ENCODE peak calls at places on chromosomes 6 and 20, in five cellular contexts. Q, W, H, I and Y are unnamed samples.
A peak's percentile ranks its signal among the peaks of the same experiment; 100 is the strongest.

GRCh38 chr20:33979094-33979493 is 14.6 kb upstream of the RALY start:
- DNase-seq in Q (no peak), W (no peak), H (no peak), I (no peak), Y (no peak)

GRCh38 chr6:169216830-169217229 is 36.8 kb downstream of the THBS2 start:
- DNase-seq in Q (no peak), W (no peak), H (no peak), I (no peak), Y (no peak)

GRCh38 chr6:6969761-6970223 is 138.0 kb upstream of the RREB1 start:
- DNase-seq in Q (peak; percentile 95), W (no peak), H (no peak), I (no peak), Y (no peak)

GRCh38 chr20:37259031-37259430 is 2.6 kb downstream of the GHRH start:
- DNase-seq in Q (no peak), W (no peak), H (no peak), I (no peak), Y (no peak)

GRCh38 chr6:166007349-166008263 is 160.0 kb downstream of the TBXT start:
- DNase-seq in Q (no peak), W (no peak), H (peak; percentile 88), I (no peak), Y (no peak)

GRCh38 chr20:19583532-19584175 is 174.4 kb upstream of the RIN2 start:
- DNase-seq in Q (peak; percentile 46), W (no peak), H (peak; percentile 5), I (no peak), Y (peak; percentile 71)

GRCh38 chr20:44109951-44110361 is 77.0 kb downstream of the JPH2 start:
- DNase-seq in Q (no peak), W (no peak), H (no peak), I (no peak), Y (no peak)

GRCh38 chr20:37443596-37443995 is 77.5 kb upstream of the NNAT start:
- DNase-seq in Q (no peak), W (no peak), H (no peak), I (no peak), Y (no peak)

GRCh38 chr6:84764332-84765049 is at the start of gene TBX18:
- DNase-seq in Q (peak; percentile 81), W (peak; percentile 53), H (peak; percentile 88), I (no peak), Y (peak; percentile 98)

GRCh38 chr20:23060629-23061028 is 11.2 kb upstream of the THBD start:
- DNase-seq in Q (no peak), W (no peak), H (no peak), I (no peak), Y (no peak)

GRCh38 chr20:23061713-23062561 is 12.5 kb upstream of the THBD start:
- DNase-seq in Q (no peak), W (peak; percentile 21), H (peak; percentile 57), I (no peak), Y (no peak)

GRCh38 chr20:23059831-23060230 is 10.4 kb upstream of the THBD start:
- DNase-seq in Q (no peak), W (no peak), H (no peak), I (no peak), Y (no peak)

GRCh38 chr20:23061262-23061661 is 11.8 kb upstream of the THBD start:
- DNase-seq in Q (no peak), W (no peak), H (no peak), I (no peak), Y (no peak)

GRCh38 chr20:23058240-23058639 is 8.8 kb upstream of the THBD start:
- DNase-seq in Q (no peak), W (no peak), H (no peak), I (no peak), Y (no peak)
- TF ChIP-seq CTCF in Q (peak; percentile 43), W (peak; percentile 23), H (peak; percentile 1), I (no peak), Y (no peak)

DNA sequence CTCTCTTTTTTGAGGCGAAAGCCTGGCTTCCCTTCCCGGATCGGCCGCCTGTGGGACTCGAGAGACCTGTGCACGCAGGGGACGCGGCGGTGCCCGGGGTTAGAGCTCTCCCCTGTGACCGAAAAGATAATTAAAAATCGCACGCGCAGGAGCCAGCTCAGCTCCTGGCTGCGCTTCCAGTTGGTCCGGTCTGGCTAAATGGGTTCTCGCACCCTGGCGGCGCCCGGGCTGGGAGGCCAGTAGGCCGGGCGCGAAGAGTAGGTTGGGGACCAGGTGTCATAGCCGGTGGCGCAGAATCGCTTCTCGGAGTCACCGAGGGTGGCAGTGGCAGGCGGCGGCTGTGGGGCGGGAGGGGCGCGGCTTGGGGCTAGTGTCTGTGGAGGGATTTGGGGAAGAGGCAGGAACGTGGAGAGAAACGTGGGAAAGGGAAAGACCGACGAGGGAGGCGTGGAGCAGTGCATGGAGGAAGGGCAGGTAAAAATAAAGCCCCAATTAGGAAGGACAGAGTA is 41.9 kb upstream of the SUPT3H start:
- DNase-seq in Q (peak; percentile 68), W (no peak), H (no peak), I (peak; percentile 13), Y (peak; percentile 92)
- H3K27me3 ChIP-seq in Q (no peaks in the 10 kb centered on the region), W (no peaks in the 10 kb centered on the region), H (no peaks in the 10 kb centered on the region), I (no peaks in the 10 kb centered on the region), Y (peaks cover 25% of the 10 kb centered on the region)

GRCh38 chr6:77072694-77073409 is 390.4 kb downstream of the HTR1B start:
- DNase-seq in Q (no peak), W (no peak), H (no peak), I (no peak), Y (peak; percentile 9)

GRCh38 chr6:77074037-77074713 is 389.1 kb downstream of the HTR1B start:
- DNase-seq in Q (no peak), W (no peak), H (no peak), I (no peak), Y (no peak)

DNA sequence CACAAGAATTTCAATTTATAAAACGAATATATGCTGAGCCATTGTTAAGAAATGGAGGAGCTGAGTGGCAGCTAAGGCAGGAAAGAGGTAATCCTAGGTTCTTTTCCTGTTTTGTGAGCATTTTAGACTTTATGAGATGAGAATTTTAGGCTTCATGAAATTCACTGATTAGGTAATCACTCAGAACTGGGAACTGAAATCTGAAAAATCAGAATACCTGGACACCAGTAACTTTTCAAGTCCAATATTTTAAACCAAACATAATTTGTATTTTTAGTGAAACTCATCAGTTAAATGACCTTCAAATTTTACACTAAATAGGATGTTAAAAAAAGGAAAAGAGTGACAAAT is 389.9 kb downstream of the HTR1B start:
- DNase-seq in Q (no peak), W (no peak), H (no peak), I (no peak), Y (no peak)
- H3K27ac ChIP-seq in Q (no peak overlapping the region), W (no peak overlapping the region), H (no peak overlapping the region), I (no peak overlapping the region), Y (no peak overlapping the region)

GRCh38 chr20:46131396-46131795 is 13.3 kb downstream of the CD40 start:
- DNase-seq in Q (no peak), W (no peak), H (peak; percentile 5), I (no peak), Y (no peak)
- TF ChIP-seq CTCF in Q (no peak), W (no peak), H (no peak), I (no peak), Y (no peak)

GRCh38 chr6:28817808-28818145 is 106.0 kb downstream of the TRIM27 start:
- DNase-seq in Q (no peak), W (no peak), H (no peak), I (no peak), Y (no peak)
- H3K27me3 ChIP-seq in Q (peaks cover 81% of the 10 kb centered on the region), W (peaks cover 19% of the 10 kb centered on the region), H (peaks cover 29% of the 10 kb centered on the region), I (peaks cover 54% of the 10 kb centered on the region), Y (peaks cover 98% of the 10 kb centered on the region)